ENCODE peak calls at places on chromosomes 1 and 21, in eight cellular contexts. R is activated CD4-positive, alpha-beta memory T cell treated with anti-CD3 and anti-CD28 coated beads for 36 hours; Q is SHP77; D is Daoy; E is hippocampal formation; Z is NCI-H1105 treated with DMSO at 0.1 percent for 48 hours; C is omental fat pad; O is foreskin keratinocyte. N is an unnamed sample.

GRCh38 chr1:209368864-209369598 is 214.5 kb upstream of the CAMK1G start:
- DNase-seq in R (no peak), O (peak), C (no peak), E (peak), Z (no peak), Q (no peak), D (peak), N (no peak)

GRCh38 chr1:37727186-37727585 is 34.9 kb downstream of the CDCA8 start:
- DNase-seq in O (no peak), E (no peak), Q (no peak), C (no peak), D (no peak), R (no peak), Z (no peak), N (no peak)

GRCh38 chr1:107963601-107964396 is 1.2 kb downstream of the VAV3 start:
- DNase-seq in R (peak), E (no peak), D (peak), O (peak), C (no peak), Z (no peak), Q (no peak), N (no peak)

GRCh38 chr1:210696709-210697108 is 368.0 kb downstream of the HHAT start:
- DNase-seq in D (no peak), E (no peak), R (no peak), O (no peak), Z (no peak), Q (peak), C (no peak), N (no peak)

GRCh38 chr1:182413486-182413885 is 13.0 kb upstream of the TEDDM1 start:
- DNase-seq in Z (no peak), O (no peak), E (no peak), D (no peak), R (no peak), Q (no peak), C (no peak), N (no peak)

GRCh38 chr21:25639922-25640670 is 1.0 kb downstream of the JAM2 start:
- DNase-seq in C (peak), R (peak), O (no peak), D (peak), Z (peak), Q (no peak), E (no peak), N (peak)

GRCh38 chr1:6033986-6034749 is 11.5 kb upstream of the KCNAB2 start:
- DNase-seq in E (no peak), Z (peak), R (peak), C (no peak), D (peak), Q (peak), O (no peak), N (no peak)

GRCh38 chr1:23742670-23743286 is 493 bp upstream of the ELOA start:
- DNase-seq in Q (peak), R (peak), Z (no peak), O (no peak), D (no peak), E (no peak), C (no peak), N (peak)

GRCh38 chr1:211035821-211036380 is 98.0 kb downstream of the KCNH1 start:
- DNase-seq in O (no peak), R (no peak), Q (no peak), C (no peak), Z (no peak), D (no peak), E (no peak), N (no peak)

GRCh38 chr1:53140451-53140850 is 2.0 kb downstream of the SLC1A7 start:
- DNase-seq in Q (no peak), O (no peak), Z (no peak), R (no peak), E (no peak), D (no peak), C (no peak), N (no peak)

N was measured in NCI-H2081.